ENCODE peak calls at places on chromosomes 6 and 20, in seven cellular contexts. E is AG10803, Z is NT2/D1, D is AG04450, F is Panc1, S is astrocyte of the spinal cord, K is fibroblast of mammary gland. W is an unnamed sample.

GRCh38 chr6:30875244-30876038 is 8.9 kb upstream of the DDR1 start:
- DNase-seq in E (no peak), Z (no peak), D (no peak), F (no peak), S (no peak), K (no peak), W (no peak)

GRCh38 chr20:34781250-34781649 is 44.2 kb downstream of the NCOA6 start:
- DNase-seq in E (no peak), Z (no peak), D (no peak), F (no peak), S (no peak), K (no peak), W (no peak)

GRCh38 chr6:130324657-130325056 is 41.2 kb upstream of the TMEM200A start:
- DNase-seq in E (peak; percentile 88), Z (no peak), D (peak; percentile 62), F (no peak), S (peak; percentile 84), K (peak; percentile 85), W (no peak)

GRCh38 chr6:36607782-36608386 is 13.7 kb downstream of the SRSF3 start:
- DNase-seq in E (no peak), Z (no peak), D (no peak), F (no peak), S (no peak), K (no peak), W (no peak)

GRCh38 chr6:154403803-154404202 is 47.2 kb upstream of the IPCEF1 start:
- DNase-seq in E (peak; percentile 62), Z (no peak), D (no peak), F (no peak), S (peak; percentile 74), K (peak; percentile 77), W (no peak)

GRCh38 chr6:115932481-115932880 is 128.2 kb downstream of the FRK start:
- DNase-seq in E (no peak), Z (no peak), D (no peak), F (no peak), S (peak; percentile 99), K (peak; percentile 54), W (no peak)

GRCh38 chr20:2602046-2602735 is 50.2 kb upstream of the NOP56 start:
- DNase-seq in E (no peak), Z (no peak), D (no peak), F (no peak), S (no peak), K (no peak), W (no peak)

GRCh38 chr6:170249817-170250216 is 41.1 kb downstream of the DLL1 start:
- DNase-seq in E (no peak), Z (no peak), D (no peak), F (no peak), S (no peak), K (no peak), W (no peak)

GRCh38 chr6:136066005-136066404 is 184.1 kb downstream of the MTFR2 start:
- DNase-seq in E (peak; percentile 19), Z (no peak), D (no peak), F (no peak), S (peak; percentile 41), K (peak; percentile 84), W (no peak)

GRCh38 chr20:17635846-17636245 is 46.2 kb downstream of the RRBP1 start:
- DNase-seq in E (no peak), Z (no peak), D (no peak), F (no peak), S (no peak), K (peak; percentile 92), W (peak; percentile 85)

GRCh38 chr6:1461207-1461606 is 71.8 kb downstream of the FOXF2 start:
- DNase-seq in E (peak; percentile 93), Z (no peak), D (no peak), F (no peak), S (peak; percentile 41), K (peak; percentile 68), W (no peak)

GRCh38 chr6:40874495-40874894 is 164.5 kb downstream of the UNC5CL start:
- DNase-seq in E (no peak), Z (peak; percentile 9), D (no peak), F (no peak), S (no peak), K (no peak), W (no peak)

GRCh38 chr6:106496791-106497190 is 132.5 kb downstream of the RTN4IP1 start:
- DNase-seq in E (no peak), Z (no peak), D (no peak), F (no peak), S (no peak), K (no peak), W (no peak)

GRCh38 chr6:126535138-126535537 is 195.2 kb downstream of the CENPW start:
- DNase-seq in E (no peak), Z (no peak), D (no peak), F (no peak), S (peak; percentile 47), K (no peak), W (no peak)

GRCh38 chr20:49140834-49141233 is 47.3 kb downstream of the STAU1 start:
- DNase-seq in E (peak; percentile 31), Z (no peak), D (no peak), F (no peak), S (no peak), K (peak; percentile 18), W (no peak)

GRCh38 chr6:115680621-115681020 is 380.1 kb downstream of the FRK start:
- DNase-seq in E (no peak), Z (no peak), D (no peak), F (no peak), S (no peak), K (no peak), W (no peak)

GRCh38 chr6:6438286-6438685 is 117.8 kb upstream of the F13A1 start:
- DNase-seq in E (no peak), Z (no peak), D (no peak), F (no peak), S (peak; percentile 9), K (peak; percentile 4), W (no peak)

GRCh38 chr20:44609006-44609510 is 26.7 kb downstream of the PKIG start:
- DNase-seq in E (no peak), Z (no peak), D (no peak), F (no peak), S (no peak), K (no peak), W (no peak)

GRCh38 chr20:44610313-44610965 is 28.1 kb downstream of the PKIG start:
- DNase-seq in E (no peak), Z (no peak), D (no peak), F (no peak), S (no peak), K (no peak), W (no peak)

GRCh38 chr20:44613575-44613974 is 31.2 kb downstream of the PKIG start:
- DNase-seq in E (no peak), Z (no peak), D (no peak), F (no peak), S (no peak), K (no peak), W (no peak)

GRCh38 chr20:44606725-44607441 is 24.5 kb downstream of the PKIG start:
- DNase-seq in E (no peak), Z (no peak), D (no peak), F (no peak), S (no peak), K (no peak), W (peak; percentile 14)

DNA sequence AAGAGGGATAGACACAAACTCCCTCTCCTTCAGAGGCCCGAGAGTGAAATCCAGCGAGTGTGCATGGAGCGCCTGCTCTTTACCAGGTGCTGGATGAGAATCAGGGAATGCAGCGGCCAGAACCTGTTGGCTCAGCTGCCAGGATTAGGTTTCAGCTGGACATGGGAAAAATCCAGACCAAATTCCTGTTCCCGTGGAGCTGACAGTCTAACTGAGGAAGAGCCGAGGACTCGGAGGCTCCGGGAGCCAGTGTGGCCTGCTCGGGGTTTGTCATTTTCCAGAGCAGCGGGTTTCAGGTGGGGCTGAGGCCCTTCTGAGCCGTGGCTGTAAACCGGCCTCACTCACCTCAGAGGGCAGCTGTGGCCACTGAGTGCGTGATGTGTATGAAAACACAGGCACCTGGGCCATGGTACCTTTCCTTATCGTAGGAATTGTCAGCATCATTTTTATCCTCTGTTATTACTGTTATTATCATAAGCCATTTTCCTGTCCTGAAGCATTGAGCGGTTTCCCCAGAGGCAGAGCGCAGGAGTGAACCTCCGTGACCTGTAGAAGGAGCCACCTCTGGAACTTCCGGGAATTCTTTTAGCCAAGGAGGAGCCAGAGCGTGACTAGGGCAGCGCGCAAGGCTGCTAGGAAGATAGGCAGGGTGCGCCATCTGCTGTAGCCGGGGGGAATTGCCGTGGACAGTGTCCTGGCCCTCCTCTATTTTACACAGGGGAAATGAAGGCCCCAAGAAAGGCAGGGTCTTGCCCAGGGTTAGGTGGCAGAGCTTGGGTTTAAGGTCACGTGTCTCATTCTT is 27.3 kb downstream of the PKIG start:
- DNase-seq in E (peak; percentile 84), Z (peak; percentile 84), D (peak; percentile 55), F (peak; percentile 85), S (peak; percentile 73), K (peak; percentile 83), W (peak; percentile 88)
- H3K4me3 ChIP-seq in E (no peak overlapping the region), Z (no peak overlapping the region), D (no peak overlapping the region), F (peak overlapping the region; percentile 52), S (no peak overlapping the region), K (peak overlapping the region; percentile 3), W (no peak overlapping the region)

GRCh38 chr20:62806383-62807050 is 1.9 kb downstream of the OGFR start:
- DNase-seq in E (no peak), Z (no peak), D (no peak), F (no peak), S (no peak), K (no peak), W (no peak)
- H3K4me3 ChIP-seq in E (peak overlapping the region; percentile 80), Z (no peak overlapping the region), D (peak overlapping the region; percentile 68), F (peak overlapping the region; percentile 71), S (peak overlapping the region; percentile 70), K (peak overlapping the region; percentile 66), W (no peak overlapping the region)

GRCh38 chr6:107729098-107729497 is 95.0 kb downstream of the SCML4 start:
- DNase-seq in E (no peak), Z (no peak), D (no peak), F (no peak), S (no peak), K (no peak), W (no peak)

GRCh38 chr6:107728564-107728897 is 95.6 kb downstream of the SCML4 start:
- DNase-seq in E (no peak), Z (no peak), D (no peak), F (no peak), S (no peak), K (no peak), W (no peak)

GRCh38 chr6:107730683-107731314 is 93.3 kb downstream of the SCML4 start:
- DNase-seq in E (no peak), Z (no peak), D (no peak), F (no peak), S (no peak), K (no peak), W (no peak)

GRCh38 chr6:107731422-107732319 is 92.4 kb downstream of the SCML4 start:
- DNase-seq in E (no peak), Z (no peak), D (no peak), F (no peak), S (no peak), K (no peak), W (no peak)

DNA sequence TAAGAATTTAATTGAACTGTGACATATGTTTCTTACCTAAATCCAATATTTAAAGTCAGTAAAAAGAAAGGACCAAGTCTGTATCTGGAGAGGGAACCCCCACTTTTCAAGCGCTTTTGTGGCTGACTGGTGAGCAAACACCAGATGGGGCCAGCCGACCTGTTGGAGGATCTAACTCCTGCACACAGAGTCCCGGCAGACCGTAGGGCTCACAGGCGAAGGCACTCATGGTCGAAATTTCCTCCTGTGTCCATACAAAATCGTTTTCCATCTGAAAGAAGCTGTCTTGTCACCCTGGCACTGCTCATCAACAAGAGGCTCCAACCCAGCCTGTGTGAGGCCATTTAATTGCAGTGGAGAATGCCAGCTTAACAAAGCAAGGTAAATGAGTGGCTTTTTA is 94.0 kb downstream of the SCML4 start:
- DNase-seq in E (no peak), Z (no peak), D (no peak), F (no peak), S (no peak), K (no peak), W (no peak)
- H3K4me3 ChIP-seq in E (no peak overlapping the region), Z (no peak overlapping the region), D (no peak overlapping the region), F (no peak overlapping the region), S (no peak overlapping the region), K (no peak overlapping the region), W (no peak overlapping the region)

GRCh38 chr6:18543061-18543460 is 155.9 kb downstream of the RNF144B start:
- DNase-seq in E (no peak), Z (no peak), D (no peak), F (no peak), S (no peak), K (no peak), W (no peak)
- H3K4me3 ChIP-seq in E (no peak overlapping the region), Z (no peak overlapping the region), D (no peak overlapping the region), F (no peak overlapping the region), S (no peak overlapping the region), K (no peak overlapping the region), W (no peak overlapping the region)